ENCODE peak calls at places on chromosomes 7 and 10, in ten cellular contexts. Q is brain microvascular endothelial cell; Z is posterior vena cava; N is aorta; A is germinal center; D is T-helper 2 cell; M is sigmoid colon; W is SK-MEL-5; F is activated CD8-positive, alpha-beta memory T cell treated with anti-CD3 and anti-CD28 coated beads, Interleukin-2, amount 50 U/mL, for 48 hours; S is stimulated activated CD4-positive, alpha-beta T cell treated with anti-CD3 and anti-CD28 coated beads, Interleukin-12 subunit alpha, Interleukin-12 subunit beta, amount 100 ng/mL, for 4 hours. L is an unnamed sample.

GRCh38 chr7:156639426-156640256 is 933 bp upstream of the RNF32 start:
- DNase-seq in F (no peak), Q (no peak), S (peak), M (no peak), W (no peak), A (no peak), Z (peak), N (peak), D (no peak), L (no peak)

GRCh38 chr7:157471259-157472125 is 134.7 kb downstream of the DNAJB6 start:
- DNase-seq in Q (no peak), F (no peak), Z (no peak), D (no peak), A (no peak), W (no peak), M (peak), N (peak), S (no peak), L (no peak)

GRCh38 chr7:151632750-151633515 is 113.2 kb upstream of the RHEB start:
- DNase-seq in M (peak), S (peak), Z (no peak), Q (peak), W (no peak), D (peak), N (peak), A (peak), F (peak), L (no peak)

GRCh38 chr7:40122940-40123254 is 11.5 kb downstream of the MPLKIP start:
- DNase-seq in Z (no peak), M (no peak), A (no peak), N (no peak), Q (no peak), S (no peak), F (no peak), D (no peak), W (no peak), L (no peak)

GRCh38 chr10:107409517-107409916 is 245.0 kb upstream of the SORCS1 start:
- DNase-seq in M (no peak), A (no peak), F (no peak), S (no peak), Z (no peak), Q (peak), N (no peak), W (peak), D (no peak), L (no peak)

GRCh38 chr10:69644658-69645295 is 14.7 kb downstream of the FAM241B start:
- DNase-seq in M (peak), S (peak), D (peak), N (peak), Z (peak), A (peak), F (peak), W (peak), Q (peak), L (peak)

GRCh38 chr10:5590816-5591215 is 66.1 kb downstream of the CALML3 start:
- DNase-seq in M (no peak), W (no peak), N (peak), D (no peak), Z (peak), F (no peak), Q (no peak), A (no peak), S (no peak), L (no peak)

GRCh38 chr7:90592036-90592435 is 4.1 kb upstream of the CDK14 start:
- DNase-seq in W (no peak), F (no peak), M (no peak), A (no peak), D (no peak), Q (no peak), Z (no peak), N (no peak), S (no peak), L (no peak)

GRCh38 chr10:103838851-103839512 is 16.4 kb downstream of the SH3PXD2A start:
- DNase-seq in S (no peak), W (no peak), D (no peak), Z (peak), F (no peak), Q (no peak), N (no peak), A (no peak), M (peak), L (no peak)

GRCh38 chr10:28533571-28534304 is 820 bp downstream of the WAC start:
- DNase-seq in N (peak), S (peak), F (peak), Z (peak), M (peak), Q (peak), A (peak), D (peak), W (peak), L (peak)

GRCh38 chr7:33909755-33910154 is 4.4 kb downstream of the BMPER start:
- DNase-seq in D (no peak), W (no peak), S (no peak), Z (no peak), F (no peak), Q (no peak), M (no peak), A (no peak), N (no peak), L (no peak)

GRCh38 chr10:48780341-48780740 is 95.7 kb downstream of the WDFY4 start:
- DNase-seq in N (no peak), F (no peak), S (no peak), A (no peak), Z (no peak), Q (no peak), W (no peak), M (no peak), D (no peak), L (no peak)

GRCh38 chr10:60089095-60089494 is 182.7 kb upstream of the CCDC6 start:
- DNase-seq in W (no peak), Q (no peak), Z (no peak), F (no peak), M (no peak), D (no peak), A (no peak), N (no peak), S (no peak), L (no peak)

L was measured in NCI-H1092.